ENCODE peak calls at places on chromosomes 16 and 17, in nine cellular contexts. I, T, Q, B, M, Z, O, F and K are unnamed samples.

GRCh38 chr17:74972107-74972972 is at the start of gene HID1:
- DNase-seq in F (peak), M (no peak), O (peak), I (peak), T (no peak), Z (peak), B (peak), Q (peak), K (peak)

GRCh38 chr17:34275881-34276280 is 5.9 kb downstream of the CCL7 start:
- DNase-seq in T (no peak), Q (no peak), O (no peak), I (no peak), Z (no peak), M (peak), B (no peak), F (no peak), K (no peak)

GRCh38 chr17:77140878-77141767 is at the start of gene SEC14L1:
- DNase-seq in O (peak), Z (no peak), Q (no peak), I (peak), B (peak), M (no peak), T (peak), F (peak), K (peak)

GRCh38 chr17:78120971-78121800 is 7.4 kb downstream of the TMC6 start:
- DNase-seq in B (no peak), Q (no peak), O (peak), M (no peak), Z (no peak), F (no peak), T (no peak), I (peak), K (no peak)

GRCh38 chr16:81838794-81839193 is 59.7 kb downstream of the PLCG2 start:
- DNase-seq in T (peak), M (no peak), O (no peak), F (no peak), Q (no peak), B (no peak), Z (no peak), I (no peak), K (no peak)

GRCh38 chr16:6111390-6111789 is 1013.8 kb upstream of the EEF2KMT start:
- DNase-seq in M (no peak), Z (no peak), Q (no peak), T (no peak), O (no peak), B (no peak), F (no peak), I (no peak), K (no peak)

GRCh38 chr16:19840524-19841110 is 44.0 kb downstream of the GPRC5B start:
- DNase-seq in M (no peak), B (no peak), Z (peak), I (no peak), T (no peak), F (no peak), Q (no peak), O (no peak), K (no peak)

GRCh38 chr17:81499601-81499970 is 13.0 kb downstream of the ACTG1 start:
- DNase-seq in Z (no peak), O (no peak), F (no peak), I (no peak), B (no peak), Q (no peak), M (no peak), T (no peak), K (no peak)

GRCh38 chr17:17763136-17763535 is 73.7 kb downstream of the SREBF1 start:
- DNase-seq in F (no peak), B (no peak), Z (no peak), Q (no peak), T (no peak), M (no peak), I (no peak), O (no peak), K (no peak)

GRCh38 chr17:70517808-70518207 is 348.5 kb downstream of the KCNJ2 start:
- DNase-seq in O (no peak), B (no peak), M (no peak), I (no peak), F (no peak), T (peak), Q (no peak), Z (no peak), K (no peak)

GRCh38 chr16:1036121-1036520 is 36.4 kb upstream of the SSTR5 start:
- DNase-seq in F (no peak), T (no peak), O (no peak), B (no peak), Z (no peak), Q (no peak), I (no peak), M (no peak), K (no peak)

GRCh38 chr17:42779942-42780815 is at the start of gene WNK4:
- DNase-seq in O (no peak), F (peak), B (no peak), Q (no peak), T (no peak), Z (no peak), M (peak), I (peak), K (peak)

GRCh38 chr16:2980227-2981176 is at the start of gene PKMYT1:
- DNase-seq in B (peak), O (peak), Q (peak), I (peak), T (peak), Z (peak), F (peak), M (peak), K (peak)

GRCh38 chr17:3916013-3916696 is at the start of gene P2RX1:
- DNase-seq in M (no peak), F (no peak), I (peak), T (no peak), O (no peak), Q (no peak), Z (no peak), B (no peak), K (no peak)

GRCh38 chr17:55443904-55444303 is 22.3 kb upstream of the MMD start:
- DNase-seq in Z (no peak), F (no peak), M (no peak), T (no peak), O (no peak), B (no peak), Q (no peak), I (no peak), K (no peak)

GRCh38 chr16:67176662-67177061 is 6.3 kb downstream of the NOL3 start:
- DNase-seq in B (no peak), O (no peak), I (no peak), T (no peak), Q (no peak), Z (no peak), F (no peak), M (peak), K (no peak)

GRCh38 chr16:46848768-46849764 is 18.1 kb upstream of the C16orf87 start:
- DNase-seq in T (no peak), O (no peak), Q (no peak), B (no peak), F (no peak), M (no peak), I (no peak), Z (no peak), K (no peak)

GRCh38 chr17:17890773-17891759 is 54.3 kb upstream of the SREBF1 start:
- DNase-seq in M (peak), B (peak), Z (no peak), F (peak), Q (no peak), T (peak), I (peak), O (peak), K (peak)

GRCh38 chr16:12503201-12503600 is 300.5 kb downstream of the CPPED1 start:
- DNase-seq in M (no peak), T (no peak), F (no peak), B (no peak), I (no peak), O (no peak), Q (no peak), Z (peak), K (no peak)

GRCh38 chr17:77810536-77810935 is 148.0 kb upstream of the TNRC6C start:
- DNase-seq in O (no peak), M (peak), Q (no peak), Z (no peak), F (no peak), B (peak), I (no peak), T (no peak), K (no peak)

GRCh38 chr17:80473701-80474100 is 2.7 kb downstream of the NPTX1 start:
- DNase-seq in O (no peak), M (no peak), B (no peak), F (no peak), Q (no peak), I (no peak), Z (no peak), T (no peak), K (no peak)

GRCh38 chr16:3020604-3021448 is 658 bp downstream of the TNFRSF12A start:
- DNase-seq in F (peak), M (peak), T (peak), O (peak), B (peak), Z (no peak), Q (no peak), I (peak), K (peak)

GRCh38 chr16:80084614-80085013 is 456.2 kb upstream of the DYNLRB2 start:
- DNase-seq in O (no peak), I (no peak), T (peak), F (peak), B (peak), Q (no peak), Z (no peak), M (peak), K (peak)

GRCh38 chr16:14140916-14141315 is 69.8 kb downstream of the MRTFB start:
- DNase-seq in Z (no peak), Q (no peak), I (no peak), T (no peak), M (peak), B (no peak), F (no peak), O (no peak), K (no peak)

GRCh38 chr17:78748730-78749317 is 33.2 kb downstream of the CYTH1 start:
- DNase-seq in M (peak), F (no peak), Z (no peak), O (peak), B (peak), I (peak), Q (no peak), T (peak), K (no peak)

GRCh38 chr17:15384142-15384803 is 42.9 kb upstream of the TEKT3 start:
- DNase-seq in B (peak), Z (no peak), M (peak), Q (no peak), O (no peak), I (no peak), T (no peak), F (no peak), K (no peak)

GRCh38 chr16:1028524-1029258 is 43.9 kb upstream of the SSTR5 start:
- DNase-seq in M (no peak), F (no peak), I (no peak), Q (no peak), Z (no peak), B (no peak), T (no peak), O (no peak), K (no peak)

GRCh38 chr17:40915199-40915661 is 22.2 kb downstream of the KRT23 start:
- DNase-seq in T (peak), O (no peak), B (no peak), F (no peak), Q (no peak), M (peak), Z (no peak), I (no peak), K (no peak)

GRCh38 chr17:33258291-33258690 is 34.8 kb downstream of the ASIC2 start:
- DNase-seq in T (no peak), B (no peak), Z (no peak), F (no peak), Q (no peak), M (no peak), O (no peak), I (no peak), K (no peak)

GRCh38 chr17:54172654-54173316 is 350.1 kb downstream of the KIF2B start:
- DNase-seq in F (no peak), Q (no peak), T (peak), Z (no peak), I (no peak), M (peak), O (no peak), B (no peak), K (peak)

GRCh38 chr17:205176-205538 is 23.7 kb upstream of the DOC2B start:
- DNase-seq in Q (no peak), O (no peak), M (no peak), F (no peak), Z (no peak), I (no peak), T (no peak), B (no peak), K (no peak)

GRCh38 chr17:76537288-76537577 is 276 bp downstream of the CYGB start:
- DNase-seq in B (no peak), T (no peak), Q (no peak), O (no peak), I (no peak), M (no peak), Z (no peak), F (no peak), K (no peak)

GRCh38 chr16:29848420-29849297 is 14.4 kb downstream of the CDIPT start:
- DNase-seq in T (peak), B (peak), F (peak), O (peak), I (peak), M (peak), Z (peak), Q (no peak), K (peak)

GRCh38 chr17:42311240-42312034 is 23.1 kb downstream of the STAT5A start:
- DNase-seq in Q (no peak), T (no peak), Z (peak), O (no peak), F (peak), I (no peak), M (peak), B (peak), K (peak)

GRCh38 chr17:45020354-45021138 is 30.9 kb downstream of the DCAKD start:
- DNase-seq in I (no peak), Q (no peak), T (no peak), M (peak), F (no peak), O (no peak), B (no peak), Z (no peak), K (no peak)

GRCh38 chr17:41972571-41973411 is 6.2 kb downstream of the CNP start:
- DNase-seq in T (no peak), Z (peak), O (no peak), F (no peak), M (no peak), B (no peak), Q (no peak), I (no peak), K (no peak)

GRCh38 chr16:9081843-9082242 is 9.6 kb upstream of the HAPSTR1 start:
- DNase-seq in Z (no peak), I (no peak), M (no peak), B (no peak), F (no peak), T (no peak), Q (no peak), O (no peak), K (no peak)

GRCh38 chr16:588639-588888 is 1.3 kb upstream of the RAB40C start:
- DNase-seq in O (peak), Z (no peak), M (peak), Q (no peak), T (peak), I (peak), B (peak), F (no peak), K (no peak)